ENCODE peak calls at places on chromosomes 5 and 9, in eight cellular contexts. L is HepG2; U is iris pigment epithelial cell; E is AG09309; V is HT1080; N is T follicular helper cell; I is chondrocyte; Z is activated CD4-positive, alpha-beta T cell treated with anti-CD3 and anti-CD28 coated beads for 48 hours. T is an unnamed sample.
A peak's percentile ranks its signal among the peaks of the same experiment; 100 is the strongest.

GRCh38 chr9:131839281-131840084 is 99.6 kb upstream of the RAPGEF1 start:
- DNase-seq in L (no peak), I (no peak), N (no peak), Z (peak; percentile 72), E (peak; percentile 2), U (peak; percentile 60), V (peak; percentile 90), T (no peak)

GRCh38 chr5:125194901-125195300 is 448.5 kb upstream of the ZNF608 start:
- DNase-seq in Z (no peak), U (no peak), I (no peak), V (no peak), E (no peak), N (no peak), L (no peak), T (no peak)

GRCh38 chr5:91166040-91166807 is 216.9 kb downstream of the ARRDC3 start:
- DNase-seq in E (no peak), I (no peak), N (no peak), Z (no peak), L (no peak), U (peak; percentile 85), V (peak; percentile 34), T (no peak)

GRCh38 chr5:30659417-30659816 is 534.1 kb upstream of the CDH6 start:
- DNase-seq in L (no peak), I (no peak), E (no peak), U (no peak), N (no peak), V (no peak), Z (no peak), T (no peak)

GRCh38 chr5:135097390-135097789 is 63.4 kb upstream of the PITX1 start:
- DNase-seq in V (no peak), I (no peak), E (no peak), L (no peak), U (no peak), N (no peak), Z (no peak), T (no peak)

GRCh38 chr5:127875235-127876021 is 172.2 kb downstream of the CCDC192 start:
- DNase-seq in V (peak; percentile 81), I (no peak), Z (peak; percentile 40), E (no peak), N (peak; percentile 4), L (peak; percentile 75), U (peak; percentile 70), T (peak; percentile 82)

GRCh38 chr5:4862500-4862899 is 277.6 kb upstream of the ADAMTS16 start:
- DNase-seq in V (peak; percentile 31), I (no peak), L (peak; percentile 35), N (no peak), E (peak; percentile 18), Z (no peak), U (peak; percentile 48), T (peak; percentile 60)

GRCh38 chr5:139689631-139690384 is 41.7 kb downstream of the CXXC5 start:
- DNase-seq in V (peak; percentile 53), N (no peak), U (peak; percentile 42), Z (no peak), I (no peak), L (no peak), E (no peak), T (peak; percentile 66)

GRCh38 chr5:173823721-173824567 is 64.2 kb upstream of the CPEB4 start:
- DNase-seq in E (peak; percentile 84), V (peak; percentile 54), U (peak; percentile 95), I (no peak), N (no peak), Z (no peak), L (peak; percentile 98), T (peak; percentile 74)

GRCh38 chr9:109856785-109857184 is 76.8 kb downstream of the PALM2AKAP2 start:
- DNase-seq in I (no peak), L (no peak), U (peak; percentile 5), E (no peak), Z (no peak), V (no peak), N (no peak), T (no peak)

GRCh38 chr5:172919525-172920446 is 39.4 kb upstream of the RPL26L1 start:
- DNase-seq in Z (no peak), U (peak; percentile 45), V (no peak), L (no peak), I (no peak), E (no peak), N (no peak), T (no peak)

GRCh38 chr5:40991168-40991980 is 79.8 kb downstream of the MROH2B start:
- DNase-seq in I (no peak), E (no peak), Z (no peak), N (no peak), V (no peak), L (peak; percentile 94), U (peak; percentile 85), T (peak; percentile 29)

GRCh38 chr5:61342066-61342465 is 10.0 kb downstream of the ZSWIM6 start:
- DNase-seq in E (peak; percentile 46), L (no peak), I (no peak), Z (peak; percentile 17), V (peak; percentile 76), N (no peak), U (peak; percentile 74), T (no peak)

GRCh38 chr9:114995681-114996221 is 65.4 kb upstream of the TNFSF8 start:
- DNase-seq in N (no peak), V (no peak), I (no peak), L (no peak), U (no peak), E (no peak), Z (no peak), T (no peak)

GRCh38 chr5:63495225-63495624 is 467.0 kb downstream of the HTR1A start:
- DNase-seq in N (no peak), I (no peak), E (no peak), U (no peak), V (no peak), Z (no peak), L (no peak), T (no peak)

GRCh38 chr9:78438765-78439164 is 141.8 kb downstream of the PSAT1 start:
- DNase-seq in L (no peak), V (no peak), U (no peak), E (no peak), N (no peak), Z (no peak), I (no peak), T (no peak)

GRCh38 chr5:121967187-121967586 is 5.4 kb downstream of the SRFBP1 start:
- DNase-seq in L (no peak), V (no peak), N (no peak), Z (no peak), E (no peak), U (peak; percentile 51), I (no peak), T (no peak)

GRCh38 chr5:123157797-123158528 is 68.9 kb downstream of the PRDM6 start:
- DNase-seq in U (peak; percentile 80), E (peak; percentile 68), L (no peak), N (no peak), V (peak; percentile 70), I (no peak), Z (no peak), T (peak; percentile 63)

GRCh38 chr5:24566933-24567332 is 77.8 kb downstream of the CDH10 start:
- DNase-seq in I (no peak), V (no peak), U (no peak), N (no peak), L (no peak), E (no peak), Z (no peak), T (no peak)

GRCh38 chr9:107951511-107951910 is 461.9 kb upstream of the KLF4 start:
- DNase-seq in N (no peak), Z (no peak), U (no peak), L (no peak), I (no peak), E (no peak), V (no peak), T (no peak)

GRCh38 chr5:150568663-150569062 is 60.7 kb downstream of the NDST1 start:
- DNase-seq in I (peak; percentile 33), V (no peak), L (no peak), N (no peak), E (no peak), Z (no peak), U (no peak), T (no peak)

GRCh38 chr5:99004960-99005359 is 76.2 kb upstream of the CHD1 start:
- DNase-seq in N (no peak), Z (peak; percentile 19), I (no peak), U (peak; percentile 34), L (no peak), E (no peak), V (no peak), T (no peak)

GRCh38 chr5:141915881-141916336 is 7.8 kb upstream of the DELE1 start:
- DNase-seq in E (no peak), I (no peak), Z (no peak), N (no peak), U (no peak), L (no peak), V (no peak), T (no peak)

GRCh38 chr5:8456846-8457186 is 587.9 kb downstream of the MTRR start:
- DNase-seq in L (no peak), I (no peak), N (no peak), V (no peak), Z (no peak), E (no peak), U (no peak), T (no peak)

GRCh38 chr5:160492565-160492964 is 70.9 kb downstream of the PTTG1 start:
- DNase-seq in Z (no peak), N (no peak), I (no peak), U (no peak), V (no peak), E (no peak), L (no peak), T (no peak)

GRCh38 chr5:59079622-59080620 is 497.0 kb downstream of the RAB3C start:
- DNase-seq in N (no peak), L (peak; percentile 34), Z (no peak), I (no peak), V (peak; percentile 95), E (peak; percentile 80), U (peak; percentile 100), T (peak; percentile 73)

GRCh38 chr5:157046041-157046440 is 12.9 kb downstream of the HAVCR1 start:
- DNase-seq in N (no peak), U (no peak), V (peak; percentile 47), Z (peak; percentile 25), E (no peak), L (peak; percentile 59), I (no peak), T (peak; percentile 65)

GRCh38 chr5:115435776-115436712 is 108.5 kb downstream of the FEM1C start:
- DNase-seq in Z (no peak), L (no peak), I (no peak), V (peak; percentile 73), U (peak; percentile 62), E (no peak), N (no peak), T (no peak)

GRCh38 chr5:115583474-115583873 is 18.8 kb downstream of the TICAM2 start:
- DNase-seq in U (peak; percentile 89), V (peak; percentile 91), E (peak; percentile 74), I (no peak), Z (no peak), L (no peak), N (no peak), T (no peak)

GRCh38 chr9:37486616-37487544 is 1.1 kb downstream of the POLR1E start:
- DNase-seq in N (no peak), U (peak; percentile 97), Z (no peak), V (peak; percentile 37), E (peak; percentile 82), I (no peak), L (no peak), T (peak; percentile 65)

GRCh38 chr5:56190500-56190899 is 42.6 kb downstream of the ANKRD55 start:
- DNase-seq in V (peak; percentile 89), I (no peak), Z (no peak), L (no peak), N (peak; percentile 30), E (peak; percentile 38), U (peak; percentile 85), T (no peak)

GRCh38 chr5:153276151-153276550 is 214.3 kb upstream of the GRIA1 start:
- DNase-seq in L (peak; percentile 2), Z (peak; percentile 17), U (peak; percentile 15), I (no peak), E (no peak), V (peak; percentile 15), N (no peak), T (peak; percentile 75)

GRCh38 chr5:160369990-160370712 is at the start of gene C1QTNF2:
- DNase-seq in L (no peak), U (peak; percentile 64), V (peak; percentile 47), Z (peak; percentile 29), E (no peak), N (no peak), I (no peak), T (peak; percentile 75)

T was measured in hepatocyte.